ENCODE peak calls at places on chromosomes 13 and 19, in eight cellular contexts. Z, M, W, U, O, J, P and G are unnamed samples.

GRCh38 chr13:23963947-23964346 is 66.6 kb upstream of the C1QTNF9B start:
- DNase-seq in O (no peak), J (no peak), W (no peak), P (no peak), Z (no peak), M (no peak), U (no peak), G (no peak)

GRCh38 chr13:101529419-101529818 is 76.9 kb downstream of the ITGBL1 start:
- DNase-seq in M (no peak), W (no peak), U (no peak), O (no peak), J (no peak), Z (no peak), P (no peak), G (no peak)

GRCh38 chr19:47176627-47177090 is 46.0 kb downstream of the SAE1 start:
- DNase-seq in P (no peak), W (no peak), J (no peak), Z (no peak), U (no peak), O (no peak), M (no peak), G (no peak)

GRCh38 chr19:48638831-48639381 is 1.7 kb upstream of the DBP start:
- DNase-seq in Z (no peak), J (peak), W (no peak), M (no peak), U (peak), P (no peak), O (no peak), G (no peak)

GRCh38 chr13:73216381-73216831 is 157.6 kb downstream of the KLF5 start:
- DNase-seq in P (no peak), J (no peak), U (no peak), W (no peak), M (no peak), O (no peak), Z (no peak), G (no peak)

GRCh38 chr13:25967144-25967543 is 84.7 kb downstream of the SHISA2 start:
- DNase-seq in W (no peak), P (no peak), M (no peak), U (no peak), O (no peak), J (no peak), Z (no peak), G (no peak)

GRCh38 chr13:71879129-71879535 is 12.1 kb upstream of the DACH1 start:
- DNase-seq in W (no peak), J (peak), Z (no peak), U (no peak), O (no peak), P (no peak), M (no peak), G (peak)

GRCh38 chr13:23980160-23980551 is 82.9 kb upstream of the C1QTNF9B start:
- DNase-seq in O (peak), P (peak), W (peak), J (peak), M (peak), U (peak), Z (peak), G (peak)

GRCh38 chr19:42140125-42140754 is 8.0 kb upstream of the POU2F2 start:
- DNase-seq in O (no peak), U (peak), J (peak), Z (peak), P (no peak), W (peak), M (no peak), G (peak)

GRCh38 chr19:37902668-37903067 is 3.7 kb downstream of the WDR87 start:
- DNase-seq in M (peak), J (peak), Z (peak), W (peak), U (peak), O (peak), P (peak), G (peak)

GRCh38 chr19:45883881-45884681 is 1.9 kb downstream of the IRF2BP1 start:
- DNase-seq in J (no peak), P (no peak), U (no peak), Z (no peak), O (no peak), M (no peak), W (no peak), G (no peak)

GRCh38 chr13:30904043-30904442 is 2.0 kb upstream of the MEDAG start:
- DNase-seq in W (no peak), O (no peak), Z (no peak), M (no peak), J (no peak), U (no peak), P (no peak), G (no peak)

GRCh38 chr19:17555929-17556813 is 722 bp downstream of the COLGALT1 start:
- DNase-seq in U (peak), Z (no peak), W (peak), O (no peak), P (peak), M (peak), J (peak), G (peak)

GRCh38 chr13:21061077-21061945 is at the start of gene LATS2:
- DNase-seq in P (peak), U (peak), O (peak), M (peak), Z (peak), J (peak), W (peak), G (peak)
- TF ChIP-seq CTCF in P (peak), U (peak), O (no peak), M (no peak), Z (peak), J (peak), W (no peak), G (no peak)

GRCh38 chr19:1401889-1402217 is 511 bp upstream of the GAMT start:
- DNase-seq in U (no peak), O (no peak), W (no peak), J (no peak), P (no peak), Z (no peak), M (no peak), G (no peak)
- TF ChIP-seq CTCF in U (no peak), O (no peak), W (no peak), J (no peak), P (no peak), Z (no peak), M (no peak), G (no peak)

GRCh38 chr13:49497272-49497671 is 1.5 kb downstream of the PHF11 start:
- DNase-seq in Z (no peak), O (no peak), M (no peak), J (no peak), U (no peak), P (no peak), W (no peak), G (no peak)

GRCh38 chr13:49499889-49500660 is 4.3 kb downstream of the PHF11 start:
- DNase-seq in O (no peak), U (no peak), P (no peak), J (no peak), Z (no peak), W (no peak), M (no peak), G (no peak)

GRCh38 chr13:49498211-49498610 is 2.5 kb downstream of the PHF11 start:
- DNase-seq in O (no peak), W (no peak), P (no peak), J (no peak), U (no peak), Z (no peak), M (no peak), G (no peak)

DNA sequence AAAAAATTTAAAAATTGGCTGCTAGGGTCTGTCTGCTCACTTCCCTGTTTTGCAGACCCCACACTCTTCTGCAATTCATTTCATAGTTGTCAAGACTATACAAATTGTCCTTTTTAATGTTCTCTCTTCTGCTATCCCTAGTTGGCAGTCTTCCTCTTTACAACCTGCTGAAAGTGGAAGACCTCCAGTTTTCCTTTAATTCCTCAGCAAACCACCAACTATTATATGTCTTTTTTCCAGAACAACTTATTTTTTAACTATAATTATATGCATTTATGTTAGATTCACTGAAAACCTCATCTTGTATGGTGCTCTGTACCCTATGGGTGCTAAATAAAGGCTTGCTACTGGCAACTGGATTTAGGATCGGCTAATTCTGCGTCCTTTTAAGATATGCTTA is 1.1 kb upstream of the PHF11 start:
- DNase-seq in M (no peak), J (no peak), U (no peak), Z (no peak), W (no peak), O (no peak), P (no peak), G (no peak)
- TF ChIP-seq CTCF in M (no peak), J (no peak), U (no peak), Z (no peak), W (no peak), O (peak), P (no peak), G (no peak)

GRCh38 chr13:58191754-58192153 is 560.2 kb downstream of the PCDH17 start:
- DNase-seq in J (no peak), M (no peak), O (no peak), P (no peak), Z (no peak), W (no peak), U (no peak), G (no peak)

GRCh38 chr13:58190578-58190977 is 559.0 kb downstream of the PCDH17 start:
- DNase-seq in O (no peak), J (no peak), P (no peak), Z (no peak), U (no peak), M (no peak), W (no peak), G (peak)
- TF ChIP-seq CTCF in O (no peak), J (no peak), P (no peak), Z (no peak), U (no peak), M (no peak), W (no peak), G (no peak)

DNA sequence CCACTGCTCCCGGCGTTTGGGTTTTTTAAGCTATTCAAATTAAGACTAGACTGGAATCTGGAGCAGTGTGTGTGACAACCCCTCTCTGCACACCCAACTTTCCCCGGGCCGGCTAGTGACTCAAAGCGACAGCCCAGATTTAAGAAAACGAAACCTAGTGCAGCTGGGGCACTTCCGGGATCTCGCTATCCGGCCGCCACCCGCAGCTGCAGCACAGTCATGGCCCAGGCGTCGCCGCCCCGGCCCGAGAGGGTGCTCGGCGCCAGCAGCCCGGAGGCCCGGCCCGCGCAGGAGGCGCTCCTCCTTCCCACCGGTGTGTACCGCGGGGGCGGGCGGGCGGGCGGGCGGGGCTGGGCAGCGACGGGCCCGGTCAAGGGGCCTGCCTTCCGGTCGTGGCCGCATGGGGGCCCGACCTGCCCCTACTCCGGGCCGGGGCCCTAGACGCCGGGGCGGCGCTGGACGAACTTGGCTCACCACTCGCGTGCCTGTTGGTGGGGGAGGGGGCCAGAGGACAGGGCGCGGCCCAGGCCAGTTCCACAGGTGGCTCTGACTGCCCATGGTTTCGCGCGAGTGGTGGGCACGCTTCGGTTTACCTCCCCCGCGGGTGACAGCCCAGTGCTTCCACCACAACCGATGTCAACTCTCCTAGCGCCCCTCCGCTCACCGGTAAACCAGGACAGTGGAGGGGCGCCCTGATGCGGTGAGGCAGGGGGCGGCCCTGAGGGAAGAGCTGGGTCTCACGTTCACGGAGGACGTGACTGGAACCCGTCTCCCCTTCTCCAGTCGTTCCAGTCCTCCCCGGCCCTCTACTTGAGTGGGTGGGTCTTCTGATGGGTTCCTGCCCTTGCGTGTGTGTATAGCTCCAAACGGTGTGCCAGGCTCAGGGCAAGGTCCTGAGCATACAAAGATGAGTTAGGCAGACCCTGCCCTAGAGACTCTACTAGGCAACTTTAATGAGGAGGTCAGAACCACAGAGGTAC is at the start of gene PHF11:
- DNase-seq in P (peak), O (peak), W (peak), U (peak), M (peak), J (peak), Z (peak), G (peak)
- TF ChIP-seq CTCF in P (no peak), O (no peak), W (peak), U (no peak), M (no peak), J (peak), Z (peak), G (peak)

DNA sequence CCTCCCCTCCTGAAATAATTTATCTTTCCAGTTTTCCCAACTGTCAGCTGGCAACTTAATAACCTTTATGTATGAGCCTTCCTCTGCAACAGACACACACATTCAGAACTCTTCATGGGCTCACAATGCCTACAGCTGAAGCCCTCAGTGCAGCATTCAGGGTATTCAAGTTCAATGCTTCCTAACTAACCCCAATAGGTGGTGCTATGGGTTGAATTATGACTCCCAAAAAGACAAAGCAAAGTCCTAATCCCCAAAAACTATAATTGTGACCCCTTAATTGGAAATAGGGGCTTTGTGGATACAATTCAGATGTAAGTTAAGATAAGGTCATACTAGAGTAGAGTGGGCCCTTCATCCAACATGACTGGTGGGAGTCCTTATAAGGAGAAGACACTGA is 202.2 kb downstream of the SUCLA2 start:
- DNase-seq in O (no peak), Z (no peak), M (no peak), P (no peak), J (peak), U (no peak), W (no peak), G (no peak)
- TF ChIP-seq CTCF in O (no peak), Z (no peak), M (no peak), P (no peak), J (peak), U (no peak), W (no peak), G (no peak)

GRCh38 chr19:4557971-4558941 is 1.2 kb downstream of the SEMA6B start:
- DNase-seq in O (no peak), U (no peak), M (peak), P (no peak), J (peak), Z (peak), W (peak), G (peak)

GRCh38 chr19:4555657-4556561 is 3.6 kb downstream of the SEMA6B start:
- DNase-seq in U (peak), M (no peak), P (no peak), O (peak), W (no peak), Z (no peak), J (peak), G (no peak)

GRCh38 chr19:4559569-4559968 is at the start of gene SEMA6B:
- DNase-seq in U (no peak), M (no peak), Z (no peak), W (no peak), P (no peak), J (no peak), O (no peak), G (no peak)

GRCh38 chr19:4556574-4557185 is 2.8 kb downstream of the SEMA6B start:
- DNase-seq in Z (no peak), M (peak), U (peak), P (no peak), J (peak), W (peak), O (peak), G (no peak)

DNA sequence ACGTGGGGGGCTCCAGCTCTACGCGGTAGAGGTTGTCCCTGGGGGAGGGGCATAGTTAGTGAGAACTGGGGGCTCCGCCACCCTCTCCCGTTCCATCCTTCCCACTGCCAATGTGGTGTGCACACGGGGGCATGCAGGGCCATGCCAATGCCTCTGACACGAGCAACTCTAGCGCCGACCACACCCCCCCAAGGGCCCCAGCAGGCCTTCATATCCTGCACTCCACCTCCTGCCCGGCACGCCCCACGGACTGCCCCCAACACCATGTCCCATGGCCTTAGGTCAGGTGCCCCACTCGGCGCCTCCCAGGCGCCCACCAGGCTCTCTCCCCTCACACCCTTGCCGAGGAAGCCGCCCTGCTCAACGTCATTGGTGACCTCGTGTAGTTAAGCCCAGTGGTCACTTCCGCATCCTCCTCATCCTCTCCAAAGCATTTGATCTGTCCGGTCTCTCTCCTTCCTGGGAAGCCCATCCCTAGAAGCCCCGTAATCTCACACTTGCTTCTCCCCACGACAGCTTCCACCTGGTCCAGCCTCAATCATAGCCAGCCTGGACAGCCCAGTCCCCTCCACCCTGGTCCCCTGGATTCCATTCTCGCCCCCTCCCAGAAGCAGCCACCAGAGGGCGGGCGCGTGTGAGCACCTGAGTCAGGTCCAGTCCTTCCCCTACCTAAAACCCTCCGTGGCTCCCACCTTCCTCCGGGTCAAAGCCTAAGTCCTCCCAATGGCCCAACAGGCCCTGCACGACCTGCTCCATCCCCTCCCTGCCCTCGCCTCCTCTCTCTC is 2.1 kb downstream of the SEMA6B start:
- DNase-seq in Z (no peak), J (peak), P (no peak), O (no peak), U (no peak), W (no peak), M (no peak), G (no peak)
- TF ChIP-seq CTCF in Z (peak), J (peak), P (no peak), O (no peak), U (no peak), W (peak), M (no peak), G (no peak)